ENCODE peak calls at places on chromosome 21, in seven cellular contexts. S, O, L, X, Q, I and A are unnamed samples.

GRCh38 chr21:34913786-34914185 is 135.3 kb downstream of the RUNX1 start:
- DNase-seq in S (no peak), O (no peak), L (no peak), X (no peak), Q (no peak), I (no peak), A (no peak)

GRCh38 chr21:20639026-20639425 is 359.2 kb upstream of the NCAM2 start:
- DNase-seq in S (no peak), O (no peak), L (no peak), X (no peak), Q (no peak), I (no peak), A (no peak)

GRCh38 chr21:18899261-18899660 is 495.7 kb upstream of the TMPRSS15 start:
- DNase-seq in S (no peak), O (no peak), L (no peak), X (no peak), Q (no peak), I (no peak), A (no peak)

GRCh38 chr21:32717851-32718316 is 9.9 kb downstream of the SYNJ1 start:
- DNase-seq in S (no peak), O (no peak), L (no peak), X (no peak), Q (no peak), I (no peak), A (no peak)

GRCh38 chr21:46355161-46356004 is 31.4 kb downstream of the PCNT start:
- DNase-seq in S (no peak), O (no peak), L (no peak), X (no peak), Q (no peak), I (no peak), A (no peak)

GRCh38 chr21:36207577-36208320 is 51.1 kb downstream of the DOP1B start:
- DNase-seq in S (no peak), O (no peak), L (no peak), X (no peak), Q (peak; percentile 70), I (no peak), A (no peak)

GRCh38 chr21:32330784-32331311 is 32.2 kb downstream of the MRAP start:
- DNase-seq in S (no peak), O (no peak), L (no peak), X (no peak), Q (no peak), I (no peak), A (no peak)

GRCh38 chr21:33428669-33429068 is 25.5 kb downstream of the IFNGR2 start:
- DNase-seq in S (no peak), O (no peak), L (no peak), X (no peak), Q (peak; percentile 20), I (no peak), A (no peak)

GRCh38 chr21:31201144-31201543 is 142.9 kb downstream of the TIAM1 start:
- DNase-seq in S (no peak), O (no peak), L (no peak), X (no peak), Q (no peak), I (no peak), A (no peak)

GRCh38 chr21:36732761-36733160 is 33.8 kb downstream of the SIM2 start:
- DNase-seq in S (no peak), O (no peak), L (no peak), X (no peak), Q (no peak), I (no peak), A (no peak)

GRCh38 chr21:36908260-36908908 is 58.1 kb downstream of the HLCS start:
- DNase-seq in S (no peak), O (no peak), L (no peak), X (no peak), Q (no peak), I (no peak), A (no peak)

GRCh38 chr21:31524140-31524539 is 135.4 kb upstream of the SOD1 start:
- DNase-seq in S (no peak), O (no peak), L (no peak), X (no peak), Q (no peak), I (no peak), A (no peak)

GRCh38 chr21:46289655-46290178 is 3.6 kb downstream of the YBEY start:
- DNase-seq in S (no peak), O (no peak), L (no peak), X (no peak), Q (no peak), I (no peak), A (no peak)

GRCh38 chr21:46117586-46118304 is 19.8 kb downstream of the COL6A2 start:
- DNase-seq in S (peak; percentile 32), O (no peak), L (no peak), X (peak; percentile 3), Q (no peak), I (no peak), A (no peak)

GRCh38 chr21:31865429-31865970 is 7.3 kb upstream of the HUNK start:
- DNase-seq in S (no peak), O (no peak), L (no peak), X (no peak), Q (no peak), I (no peak), A (no peak)

GRCh38 chr21:31557956-31558838 is 101.3 kb upstream of the SOD1 start:
- DNase-seq in S (peak; percentile 84), O (peak; percentile 85), L (no peak), X (no peak), Q (no peak), I (no peak), A (no peak)

GRCh38 chr21:46362946-46363345 is 39.0 kb downstream of the PCNT start:
- DNase-seq in S (no peak), O (no peak), L (no peak), X (no peak), Q (no peak), I (no peak), A (no peak)

GRCh38 chr21:35204850-35205564 is 155.9 kb upstream of the RUNX1 start:
- DNase-seq in S (no peak), O (no peak), L (peak; percentile 19), X (peak; percentile 88), Q (peak; percentile 43), I (peak; percentile 83), A (peak; percentile 78)

GRCh38 chr21:34726627-34727337 is 58.0 kb downstream of the CLIC6 start:
- DNase-seq in S (no peak), O (no peak), L (no peak), X (no peak), Q (peak; percentile 76), I (no peak), A (no peak)

GRCh38 chr21:33373451-33373850 is 29.8 kb upstream of the IFNGR2 start:
- DNase-seq in S (no peak), O (no peak), L (no peak), X (no peak), Q (peak; percentile 48), I (no peak), A (no peak)

GRCh38 chr21:27693376-27693775 is 726.5 kb upstream of the ADAMTS5 start:
- DNase-seq in S (no peak), O (no peak), L (no peak), X (no peak), Q (peak; percentile 78), I (peak; percentile 12), A (no peak)

GRCh38 chr21:25039461-25040380 is 567.6 kb downstream of the MRPL39 start:
- DNase-seq in S (no peak), O (no peak), L (no peak), X (no peak), Q (peak; percentile 2), I (no peak), A (no peak)

GRCh38 chr21:40490408-40490807 is 356.6 kb downstream of the DSCAM start:
- DNase-seq in S (no peak), O (no peak), L (no peak), X (no peak), Q (no peak), I (no peak), A (no peak)

GRCh38 chr21:43267391-43268085 is 98.7 kb downstream of the CRYAA start:
- DNase-seq in S (no peak), O (peak; percentile 52), L (no peak), X (no peak), Q (no peak), I (no peak), A (no peak)

GRCh38 chr21:31624961-31625491 is 34.5 kb upstream of the SOD1 start:
- DNase-seq in S (no peak), O (no peak), L (no peak), X (no peak), Q (no peak), I (no peak), A (no peak)

GRCh38 chr21:44875341-44875740 is 1.9 kb upstream of the PTTG1IP start:
- DNase-seq in S (no peak), O (no peak), L (no peak), X (no peak), Q (peak; percentile 41), I (peak; percentile 25), A (no peak)
- TF ChIP-seq CTCF in S (no peak), O (no peak), L (no peak), X (peak; percentile 23), Q (peak; percentile 15), I (peak; percentile 17), A (no peak)

DNA sequence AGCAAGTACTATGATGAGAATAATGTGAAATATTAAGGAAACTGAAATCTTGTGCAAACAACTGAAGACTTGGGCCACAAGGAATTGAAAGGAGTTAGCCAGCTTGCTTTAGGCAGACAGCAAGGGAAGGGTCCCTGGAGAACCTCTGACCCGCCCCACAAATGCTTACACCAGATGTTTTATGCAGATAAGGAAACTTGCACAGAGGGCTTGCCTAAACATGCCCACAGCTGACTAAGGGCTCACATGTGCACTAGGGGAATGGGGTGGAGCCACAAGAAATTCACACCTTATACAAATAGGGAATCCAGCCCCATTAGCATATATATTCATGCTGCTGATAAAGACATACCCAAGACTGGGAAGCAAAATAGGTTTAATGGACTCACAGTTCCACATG is 86.1 kb upstream of the CYYR1 start:
- DNase-seq in S (no peak), O (no peak), L (no peak), X (no peak), Q (no peak), I (no peak), A (peak; percentile 17)
- TF ChIP-seq CTCF in S (no peak), O (no peak), L (no peak), X (no peak), Q (no peak), I (no peak), A (no peak)

GRCh38 chr21:16291296-16291695 is 561.5 kb downstream of the USP25 start:
- DNase-seq in S (no peak), O (no peak), L (no peak), X (no peak), Q (no peak), I (no peak), A (no peak)
- TF ChIP-seq CTCF in S (no peak), O (no peak), L (no peak), X (no peak), Q (no peak), I (no peak), A (no peak)

GRCh38 chr21:45097827-45098387 is 23.5 kb downstream of the ADARB1 start:
- DNase-seq in S (no peak), O (no peak), L (no peak), X (no peak), Q (no peak), I (no peak), A (no peak)

GRCh38 chr21:45095505-45095904 is 21.1 kb downstream of the ADARB1 start:
- DNase-seq in S (no peak), O (no peak), L (no peak), X (no peak), Q (no peak), I (no peak), A (no peak)

GRCh38 chr21:45100866-45101265 is 26.5 kb downstream of the ADARB1 start:
- DNase-seq in S (no peak), O (peak; percentile 85), L (no peak), X (no peak), Q (no peak), I (no peak), A (no peak)

GRCh38 chr21:45096216-45096615 is 21.8 kb downstream of the ADARB1 start:
- DNase-seq in S (peak; percentile 65), O (peak; percentile 47), L (no peak), X (no peak), Q (no peak), I (no peak), A (no peak)

GRCh38 chr21:45098867-45099266 is 24.5 kb downstream of the ADARB1 start:
- DNase-seq in S (peak; percentile 54), O (no peak), L (no peak), X (no peak), Q (peak; percentile 17), I (no peak), A (no peak)
- TF ChIP-seq CTCF in S (peak; percentile 46), O (no peak), L (no peak), X (peak; percentile 34), Q (peak; percentile 70), I (peak; percentile 30), A (peak; percentile 46)